ENCODE peak calls at places on chromosomes 3 and 15, in five cellular contexts. One of them, this sample, is unnamed. For H3K4me1 and H3K36me3, the result is how much of the 10 kb centered on the place peaks cover.

GRCh38 chr15:62712455-62712839 is 330.1 kb upstream of the TPM1 start:
- DNase-seq in ovary: no peak
- DNase-seq in sigmoid colon: no peak
- DNase-seq in K562: no peak
- DNase-seq in tibial artery: no peak
- DNase-seq in this sample: no peak

GRCh38 chr15:38252481-38253311 is at the start of gene SPRED1:
- DNase-seq in K562: peak
- DNase-seq in sigmoid colon: peak
- DNase-seq in ovary: peak
- DNase-seq in tibial artery: peak
- DNase-seq in this sample: peak

GRCh38 chr3:65569845-65570405 is 468.8 kb downstream of the MAGI1 start:
- DNase-seq in K562: no peak
- DNase-seq in tibial artery: no peak
- DNase-seq in ovary: no peak
- DNase-seq in sigmoid colon: no peak
- DNase-seq in this sample: no peak

GRCh38 chr15:58119016-58119415 is 19.2 kb upstream of the AQP9 start:
- DNase-seq in sigmoid colon: no peak
- DNase-seq in ovary: no peak
- DNase-seq in tibial artery: no peak
- DNase-seq in K562: no peak
- DNase-seq in this sample: no peak

GRCh38 chr15:64024172-64025050 is 21.9 kb downstream of the DAPK2 start:
- DNase-seq in K562: no peak
- DNase-seq in ovary: no peak
- DNase-seq in tibial artery: no peak
- DNase-seq in sigmoid colon: no peak
- DNase-seq in this sample: no peak

GRCh38 chr3:174859756-174860155 is 622 bp downstream of the NAALADL2 start:
- DNase-seq in ovary: no peak
- DNase-seq in tibial artery: no peak
- DNase-seq in sigmoid colon: no peak
- DNase-seq in K562: no peak
- DNase-seq in this sample: no peak

GRCh38 chr3:126834596-126835471 is 130.8 kb downstream of the CHCHD6 start:
- DNase-seq in sigmoid colon: peak
- DNase-seq in ovary: no peak
- DNase-seq in K562: no peak
- DNase-seq in tibial artery: no peak
- DNase-seq in this sample: no peak

GRCh38 chr3:160482796-160483195 is 33.2 kb upstream of the TRIM59 start:
- DNase-seq in tibial artery: no peak
- DNase-seq in K562: no peak
- DNase-seq in ovary: no peak
- DNase-seq in sigmoid colon: no peak
- DNase-seq in this sample: no peak

GRCh38 chr3:13563911-13564310 is 15.0 kb downstream of the FBLN2 start:
- DNase-seq in K562: no peak
- DNase-seq in sigmoid colon: no peak
- DNase-seq in ovary: no peak
- DNase-seq in tibial artery: no peak
- DNase-seq in this sample: peak

GRCh38 chr3:84893211-84893610 is 65.6 kb upstream of the CADM2 start:
- DNase-seq in tibial artery: no peak
- DNase-seq in ovary: no peak
- DNase-seq in sigmoid colon: no peak
- DNase-seq in K562: no peak
- DNase-seq in this sample: no peak

GRCh38 chr3:85270488-85270887 is 311.7 kb downstream of the CADM2 start:
- DNase-seq in sigmoid colon: no peak
- DNase-seq in K562: no peak
- DNase-seq in tibial artery: no peak
- DNase-seq in ovary: no peak
- DNase-seq in this sample: no peak

GRCh38 chr3:157274644-157275137 is 114.7 kb upstream of the CCNL1 start:
- DNase-seq in tibial artery: no peak
- DNase-seq in K562: no peak
- DNase-seq in ovary: no peak
- DNase-seq in sigmoid colon: no peak
- DNase-seq in this sample: no peak

GRCh38 chr3:187889601-187890404 is 144.5 kb upstream of the BCL6 start:
- DNase-seq in K562: peak
- DNase-seq in tibial artery: no peak
- DNase-seq in ovary: no peak
- DNase-seq in sigmoid colon: peak
- DNase-seq in this sample: peak

GRCh38 chr3:115084686-115085085 is 62.4 kb downstream of the ZBTB20 start:
- DNase-seq in sigmoid colon: no peak
- DNase-seq in ovary: no peak
- DNase-seq in tibial artery: no peak
- DNase-seq in K562: no peak
- DNase-seq in this sample: no peak

GRCh38 chr3:89314454-89314853 is 207.0 kb downstream of the EPHA3 start:
- DNase-seq in tibial artery: no peak
- DNase-seq in K562: no peak
- DNase-seq in ovary: no peak
- DNase-seq in sigmoid colon: no peak
- DNase-seq in this sample: no peak

GRCh38 chr3:13245579-13245978 is 172.3 kb upstream of the IQSEC1 start:
- DNase-seq in K562: no peak
- DNase-seq in sigmoid colon: no peak
- DNase-seq in tibial artery: no peak
- DNase-seq in ovary: no peak
- DNase-seq in this sample: no peak

GRCh38 chr15:58332676-58333400 is 99.0 kb upstream of the LIPC start:
- DNase-seq in ovary: no peak
- DNase-seq in sigmoid colon: no peak
- DNase-seq in K562: peak
- DNase-seq in tibial artery: no peak
- DNase-seq in this sample: no peak

GRCh38 chr15:98955331-98955730 is 52.3 kb downstream of the PGPEP1L start:
- DNase-seq in sigmoid colon: peak
- DNase-seq in K562: no peak
- DNase-seq in tibial artery: peak
- DNase-seq in ovary: peak
- DNase-seq in this sample: peak

GRCh38 chr3:13525827-13526625 is 22.9 kb upstream of the FBLN2 start:
- DNase-seq in ovary: no peak
- DNase-seq in tibial artery: no peak
- DNase-seq in sigmoid colon: no peak
- DNase-seq in K562: no peak
- DNase-seq in this sample: no peak

GRCh38 chr15:90812881-90813280 is 55.5 kb upstream of the FURIN start:
- DNase-seq in K562: no peak
- DNase-seq in sigmoid colon: no peak
- DNase-seq in tibial artery: no peak
- DNase-seq in ovary: no peak
- DNase-seq in this sample: no peak

GRCh38 chr15:90807687-90808086 is 60.7 kb upstream of the FURIN start:
- DNase-seq in tibial artery: no peak
- DNase-seq in ovary: no peak
- DNase-seq in sigmoid colon: no peak
- DNase-seq in K562: no peak
- DNase-seq in this sample: no peak

GRCh38 chr15:90808517-90808939 is 59.9 kb upstream of the FURIN start:
- DNase-seq in ovary: no peak
- DNase-seq in K562: no peak
- DNase-seq in sigmoid colon: no peak
- DNase-seq in tibial artery: no peak
- DNase-seq in this sample: no peak

GRCh38 chr15:90809536-90809935 is 58.9 kb upstream of the FURIN start:
- DNase-seq in ovary: no peak
- DNase-seq in tibial artery: no peak
- DNase-seq in K562: no peak
- DNase-seq in sigmoid colon: no peak
- DNase-seq in this sample: no peak

GRCh38 chr15:90810354-90810753 is 58.0 kb upstream of the FURIN start:
- DNase-seq in sigmoid colon: peak
- DNase-seq in tibial artery: no peak
- DNase-seq in K562: no peak
- DNase-seq in ovary: no peak
- DNase-seq in this sample: no peak
- H3K4me1 ChIP-seq in sigmoid colon: under half
- H3K4me1 ChIP-seq in tibial artery: under half
- H3K4me1 ChIP-seq in K562: under half
- H3K4me1 ChIP-seq in ovary: under half
- H3K4me1 ChIP-seq in this sample: under half

GRCh38 chr3:48405971-48406370 is 23.9 kb downstream of the PLXNB1 start:
- DNase-seq in K562: no peak
- DNase-seq in sigmoid colon: peak
- DNase-seq in ovary: no peak
- DNase-seq in tibial artery: peak
- DNase-seq in this sample: no peak

GRCh38 chr3:48406443-48407431 is 23.1 kb downstream of the PLXNB1 start:
- DNase-seq in K562: no peak
- DNase-seq in sigmoid colon: peak
- DNase-seq in tibial artery: peak
- DNase-seq in ovary: no peak
- DNase-seq in this sample: no peak

GRCh38 chr3:48403533-48404439 is 26.1 kb downstream of the PLXNB1 start:
- DNase-seq in tibial artery: peak
- DNase-seq in ovary: peak
- DNase-seq in sigmoid colon: peak
- DNase-seq in K562: no peak
- DNase-seq in this sample: no peak

GRCh38 chr3:48404440-48405342 is 25.2 kb downstream of the PLXNB1 start:
- DNase-seq in ovary: no peak
- DNase-seq in K562: no peak
- DNase-seq in sigmoid colon: peak
- DNase-seq in tibial artery: peak
- DNase-seq in this sample: peak

GRCh38 chr3:48405343-48405881 is 24.5 kb downstream of the PLXNB1 start:
- DNase-seq in sigmoid colon: peak
- DNase-seq in K562: no peak
- DNase-seq in ovary: peak
- DNase-seq in tibial artery: no peak
- DNase-seq in this sample: peak
- H3K36me3 ChIP-seq in sigmoid colon: half or more
- H3K36me3 ChIP-seq in K562: under half
- H3K36me3 ChIP-seq in ovary: under half
- H3K36me3 ChIP-seq in tibial artery: half or more
- H3K36me3 ChIP-seq in this sample: under half

GRCh38 chr3:129026728-129027543 is 25.8 kb downstream of the EFCC1 start:
- DNase-seq in K562: peak
- DNase-seq in sigmoid colon: peak
- DNase-seq in tibial artery: peak
- DNase-seq in ovary: peak
- DNase-seq in this sample: peak
- TF ChIP-seq CTCF in K562: peak
- TF ChIP-seq CTCF in sigmoid colon: no peak
- TF ChIP-seq CTCF in tibial artery: peak
- TF ChIP-seq CTCF in ovary: peak
- TF ChIP-seq CTCF in this sample: peak

GRCh38 chr3:108125151-108125540 is 34.3 kb upstream of the CD47 start:
- DNase-seq in K562: no peak
- DNase-seq in ovary: no peak
- DNase-seq in tibial artery: no peak
- DNase-seq in sigmoid colon: no peak
- DNase-seq in this sample: no peak
- H3K4me1 ChIP-seq in K562: under half
- H3K4me1 ChIP-seq in ovary: under half
- H3K4me1 ChIP-seq in tibial artery: under half
- H3K4me1 ChIP-seq in sigmoid colon: under half
- H3K4me1 ChIP-seq in this sample: under half

GRCh38 chr3:108047987-108048386 is 42.8 kb downstream of the CD47 start:
- DNase-seq in sigmoid colon: no peak
- DNase-seq in K562: no peak
- DNase-seq in ovary: no peak
- DNase-seq in tibial artery: no peak
- DNase-seq in this sample: no peak
- H3K36me3 ChIP-seq in sigmoid colon: under half
- H3K36me3 ChIP-seq in K562: under half
- H3K36me3 ChIP-seq in ovary: under half
- H3K36me3 ChIP-seq in tibial artery: under half
- H3K36me3 ChIP-seq in this sample: under half

DNA sequence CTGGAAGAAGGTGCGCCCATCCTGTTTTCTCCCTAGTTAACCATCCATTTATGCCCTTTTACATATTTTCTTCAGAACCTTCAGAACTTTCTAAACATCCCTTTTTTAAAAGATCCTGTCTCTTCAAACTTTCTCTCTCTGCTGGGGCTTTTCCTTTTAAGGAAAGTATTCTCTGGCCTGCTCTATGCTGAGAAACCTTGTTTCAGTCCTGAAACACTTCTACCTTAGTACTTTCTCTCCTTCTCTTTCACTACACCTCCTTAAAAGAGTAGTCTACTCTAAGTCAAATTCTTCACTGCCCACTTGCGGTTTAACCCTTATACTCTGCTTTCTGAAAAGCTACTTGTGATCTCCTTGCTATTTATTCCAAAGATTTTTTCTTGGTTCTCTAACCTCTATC is 65.6 kb upstream of the SLC12A8 start:
- DNase-seq in sigmoid colon: no peak
- DNase-seq in K562: no peak
- DNase-seq in ovary: no peak
- DNase-seq in tibial artery: no peak
- DNase-seq in this sample: no peak
- TF ChIP-seq CTCF in sigmoid colon: no peak
- TF ChIP-seq CTCF in K562: no peak
- TF ChIP-seq CTCF in ovary: no peak
- TF ChIP-seq CTCF in tibial artery: no peak
- TF ChIP-seq CTCF in this sample: no peak

DNA sequence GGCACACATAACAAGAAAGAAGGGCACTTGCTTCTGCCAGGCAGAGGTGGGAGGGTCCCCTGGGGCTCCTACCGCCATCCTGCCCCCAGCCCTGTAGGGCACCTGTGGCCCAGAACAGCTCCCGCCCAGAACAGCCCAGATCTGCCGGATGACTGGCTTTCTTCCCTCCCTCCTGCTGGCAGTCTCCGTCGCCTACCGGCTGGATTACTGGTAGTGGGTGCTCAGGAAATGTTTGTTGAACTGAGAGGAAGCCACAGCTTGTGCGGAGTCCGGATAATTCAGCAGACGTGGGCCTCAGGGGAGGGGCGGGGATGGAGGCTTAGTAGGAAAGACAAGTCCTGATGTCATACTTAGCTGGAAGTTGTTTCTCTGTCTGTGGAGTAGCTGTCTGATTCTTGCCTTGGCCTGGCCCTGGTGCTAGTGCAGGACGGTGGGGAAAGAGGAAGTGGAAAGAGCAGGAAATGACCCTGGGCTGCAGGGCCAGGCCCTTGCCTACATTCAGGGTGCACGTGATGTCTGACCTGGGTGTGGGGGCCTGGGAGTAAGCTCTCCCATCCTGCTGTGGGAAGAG is 6.7 kb downstream of the CCDC9B start:
- DNase-seq in sigmoid colon: peak
- DNase-seq in ovary: no peak
- DNase-seq in tibial artery: peak
- DNase-seq in K562: peak
- DNase-seq in this sample: peak
- H3K4me1 ChIP-seq in sigmoid colon: half or more
- H3K4me1 ChIP-seq in ovary: under half
- H3K4me1 ChIP-seq in tibial artery: half or more
- H3K4me1 ChIP-seq in K562: half or more
- H3K4me1 ChIP-seq in this sample: half or more